ENCODE peak calls at places on chromosomes 16 and 17, in five cellular contexts. One of them, this sample, is unnamed.

GRCh38 chr16:48704710-48705109 is 94.7 kb upstream of the N4BP1 start:
- DNase-seq in IMR-90: no peak
- DNase-seq in sigmoid colon: no peak
- DNase-seq in trophoblast cell: no peak
- DNase-seq in substantia nigra: no peak
- DNase-seq in this sample: no peak

GRCh38 chr16:10862432-10862831 is 14.6 kb upstream of the CIITA start:
- DNase-seq in IMR-90: peak; percentile 54
- DNase-seq in sigmoid colon: peak; percentile 78
- DNase-seq in trophoblast cell: peak; percentile 41
- DNase-seq in substantia nigra: no peak
- DNase-seq in this sample: peak; percentile 81

GRCh38 chr16:52372313-52372712 is 174.6 kb downstream of the TOX3 start:
- DNase-seq in IMR-90: no peak
- DNase-seq in sigmoid colon: no peak
- DNase-seq in trophoblast cell: no peak
- DNase-seq in substantia nigra: no peak
- DNase-seq in this sample: no peak

GRCh38 chr17:68906638-68907037 is 48.6 kb downstream of the ABCA8 start:
- DNase-seq in IMR-90: peak; percentile 21
- DNase-seq in sigmoid colon: no peak
- DNase-seq in trophoblast cell: peak; percentile 7
- DNase-seq in substantia nigra: no peak
- DNase-seq in this sample: no peak

GRCh38 chr16:79320956-79321355 is 279.6 kb downstream of the MAF start:
- DNase-seq in IMR-90: no peak
- DNase-seq in sigmoid colon: no peak
- DNase-seq in trophoblast cell: no peak
- DNase-seq in substantia nigra: no peak
- DNase-seq in this sample: no peak

GRCh38 chr16:15973997-15974396 is 24.6 kb downstream of the ABCC1 start:
- DNase-seq in IMR-90: no peak
- DNase-seq in sigmoid colon: no peak
- DNase-seq in trophoblast cell: no peak
- DNase-seq in substantia nigra: no peak
- DNase-seq in this sample: no peak

GRCh38 chr17:62085511-62086408 is 20.7 kb upstream of the MED13 start:
- DNase-seq in IMR-90: peak; percentile 62
- DNase-seq in sigmoid colon: no peak
- DNase-seq in trophoblast cell: no peak
- DNase-seq in substantia nigra: no peak
- DNase-seq in this sample: no peak

GRCh38 chr17:61409301-61410099 is 9.9 kb downstream of the TBX2 start:
- DNase-seq in IMR-90: peak; percentile 78
- DNase-seq in sigmoid colon: peak; percentile 68
- DNase-seq in trophoblast cell: peak; percentile 81
- DNase-seq in substantia nigra: no peak
- DNase-seq in this sample: peak; percentile 83

GRCh38 chr16:13919683-13920509 is at the start of gene ERCC4:
- DNase-seq in IMR-90: peak; percentile 98
- DNase-seq in sigmoid colon: peak; percentile 100
- DNase-seq in trophoblast cell: peak; percentile 100
- DNase-seq in substantia nigra: peak; percentile 99
- DNase-seq in this sample: peak; percentile 99

DNA sequence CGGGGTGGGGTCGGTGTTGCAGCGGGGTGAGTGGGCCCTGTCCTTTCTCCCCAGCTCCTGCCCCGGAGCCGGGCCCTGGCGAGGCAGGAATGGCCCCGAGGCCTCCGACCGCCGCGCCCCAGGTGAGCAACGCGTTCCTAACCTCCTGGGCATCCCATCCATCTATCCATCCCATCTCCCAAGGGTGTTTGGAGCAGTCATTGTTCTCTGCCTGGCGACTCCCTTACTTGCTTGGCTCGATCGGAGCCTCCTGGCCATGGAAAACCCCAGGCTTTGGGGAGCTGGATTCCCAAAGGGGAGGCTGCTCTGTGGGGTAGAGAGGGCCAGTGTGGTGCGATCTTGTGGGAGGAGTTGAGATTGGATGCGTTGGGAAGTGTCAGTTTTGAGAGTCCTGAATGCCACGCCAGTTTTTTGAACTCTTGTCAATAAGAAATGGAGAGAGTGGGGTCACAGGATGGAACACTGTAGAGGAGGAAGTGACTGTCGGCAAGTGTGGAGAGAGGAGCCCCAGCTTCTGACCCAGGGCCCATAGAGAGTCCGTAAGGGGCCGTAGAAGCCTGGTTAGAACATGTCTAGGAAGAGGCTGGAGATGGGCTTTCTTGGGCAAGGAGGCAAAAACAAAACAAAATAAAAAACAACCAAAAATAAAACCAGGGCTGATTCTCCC is 746 bp downstream of the ZFP90 start:
- DNase-seq in IMR-90: no peak
- DNase-seq in sigmoid colon: no peak
- DNase-seq in trophoblast cell: peak; percentile 14
- DNase-seq in substantia nigra: peak; percentile 2
- DNase-seq in this sample: no peak
- H3K27ac ChIP-seq in IMR-90: peak overlapping the region; percentile 70
- H3K27ac ChIP-seq in sigmoid colon: peak overlapping the region; percentile 80
- H3K27ac ChIP-seq in trophoblast cell: no peak overlapping the region
- H3K27ac ChIP-seq in substantia nigra: peak overlapping the region; percentile 47
- H3K27ac ChIP-seq in this sample: peak overlapping the region; percentile 85

GRCh38 chr16:27318399-27319256 is 4.9 kb downstream of the IL4R start:
- DNase-seq in IMR-90: peak; percentile 48
- DNase-seq in sigmoid colon: peak; percentile 77
- DNase-seq in trophoblast cell: peak; percentile 63
- DNase-seq in substantia nigra: no peak
- DNase-seq in this sample: peak; percentile 84

GRCh38 chr16:27319257-27319965 is 5.6 kb downstream of the IL4R start:
- DNase-seq in IMR-90: no peak
- DNase-seq in sigmoid colon: peak; percentile 51
- DNase-seq in trophoblast cell: no peak
- DNase-seq in substantia nigra: no peak
- DNase-seq in this sample: no peak

GRCh38 chr16:27317320-27317719 is 3.5 kb downstream of the IL4R start:
- DNase-seq in IMR-90: no peak
- DNase-seq in sigmoid colon: peak; percentile 68
- DNase-seq in trophoblast cell: no peak
- DNase-seq in substantia nigra: no peak
- DNase-seq in this sample: no peak

GRCh38 chr16:27316038-27316680 is 2.4 kb downstream of the IL4R start:
- DNase-seq in IMR-90: no peak
- DNase-seq in sigmoid colon: peak; percentile 67
- DNase-seq in trophoblast cell: no peak
- DNase-seq in substantia nigra: no peak
- DNase-seq in this sample: no peak

DNA sequence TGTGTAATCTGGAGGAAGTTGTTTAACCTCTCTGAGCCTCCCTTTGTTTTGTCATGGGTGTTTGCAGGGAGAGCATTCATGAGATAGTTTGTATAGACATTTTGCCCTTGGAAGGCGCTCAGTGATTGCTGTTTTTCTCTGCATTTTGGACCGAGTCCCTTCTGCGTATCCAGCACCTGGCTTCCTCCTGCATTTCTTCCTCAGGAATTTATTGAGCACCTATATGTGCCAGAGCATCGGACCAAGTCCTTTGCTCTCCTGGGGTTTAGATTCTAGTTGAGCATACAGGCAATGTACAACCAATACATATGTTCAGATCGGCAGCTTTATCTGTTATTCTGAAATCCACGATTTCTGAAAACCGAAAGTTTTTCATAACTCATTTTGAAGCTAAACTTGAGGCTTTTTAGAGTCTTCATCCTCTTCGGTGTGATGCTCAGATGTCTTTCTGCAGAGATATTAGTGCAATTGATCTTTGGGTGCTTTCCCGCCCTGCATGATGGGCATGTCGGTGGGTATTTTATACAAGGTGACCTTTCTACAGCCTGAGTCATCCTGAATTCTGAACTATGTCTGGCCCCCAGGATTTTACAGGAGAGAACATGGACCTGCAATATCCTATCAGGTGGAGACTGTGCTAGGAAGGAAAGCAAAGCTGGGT is 4.1 kb downstream of the IL4R start:
- DNase-seq in IMR-90: no peak
- DNase-seq in sigmoid colon: peak; percentile 24
- DNase-seq in trophoblast cell: no peak
- DNase-seq in substantia nigra: no peak
- DNase-seq in this sample: no peak
- H3K27ac ChIP-seq in IMR-90: peak overlapping the region; percentile 71
- H3K27ac ChIP-seq in sigmoid colon: peak overlapping the region; percentile 99
- H3K27ac ChIP-seq in trophoblast cell: no peak overlapping the region
- H3K27ac ChIP-seq in substantia nigra: no peak overlapping the region
- H3K27ac ChIP-seq in this sample: peak overlapping the region; percentile 99

GRCh38 chr16:4239682-4240175 is 2.2 kb downstream of the SRL start:
- DNase-seq in IMR-90: no peak
- DNase-seq in sigmoid colon: no peak
- DNase-seq in trophoblast cell: no peak
- DNase-seq in substantia nigra: no peak
- DNase-seq in this sample: no peak
- H3K27ac ChIP-seq in IMR-90: no peak overlapping the region
- H3K27ac ChIP-seq in sigmoid colon: no peak overlapping the region
- H3K27ac ChIP-seq in trophoblast cell: no peak overlapping the region
- H3K27ac ChIP-seq in substantia nigra: no peak overlapping the region
- H3K27ac ChIP-seq in this sample: peak overlapping the region; percentile 24

GRCh38 chr17:82242698-82242976 is 13.8 kb downstream of the SLC16A3 start:
- DNase-seq in IMR-90: no peak
- DNase-seq in sigmoid colon: peak; percentile 69
- DNase-seq in trophoblast cell: peak; percentile 32
- DNase-seq in substantia nigra: no peak
- DNase-seq in this sample: no peak

GRCh38 chr17:82244413-82245140 is 15.7 kb downstream of the SLC16A3 start:
- DNase-seq in IMR-90: no peak
- DNase-seq in sigmoid colon: peak; percentile 69
- DNase-seq in trophoblast cell: peak; percentile 42
- DNase-seq in substantia nigra: no peak
- DNase-seq in this sample: no peak

GRCh38 chr17:82241926-82242697 is 13.3 kb downstream of the SLC16A3 start:
- DNase-seq in IMR-90: no peak
- DNase-seq in sigmoid colon: peak; percentile 84
- DNase-seq in trophoblast cell: peak; percentile 18
- DNase-seq in substantia nigra: no peak
- DNase-seq in this sample: no peak

GRCh38 chr17:82243648-82244412 is 15.0 kb downstream of the SLC16A3 start:
- DNase-seq in IMR-90: no peak
- DNase-seq in sigmoid colon: peak; percentile 53
- DNase-seq in trophoblast cell: peak; percentile 15
- DNase-seq in substantia nigra: no peak
- DNase-seq in this sample: no peak

GRCh38 chr17:82242977-82243647 is 14.3 kb downstream of the SLC16A3 start:
- DNase-seq in IMR-90: peak; percentile 83
- DNase-seq in sigmoid colon: peak; percentile 95
- DNase-seq in trophoblast cell: peak; percentile 36
- DNase-seq in substantia nigra: peak; percentile 58
- DNase-seq in this sample: peak; percentile 92
- H3K27ac ChIP-seq in IMR-90: peak overlapping the region; percentile 4
- H3K27ac ChIP-seq in sigmoid colon: peak overlapping the region; percentile 86
- H3K27ac ChIP-seq in trophoblast cell: no peak overlapping the region
- H3K27ac ChIP-seq in substantia nigra: peak overlapping the region; percentile 46
- H3K27ac ChIP-seq in this sample: peak overlapping the region; percentile 84

GRCh38 chr17:55750750-55751641 is at the start of gene PCTP:
- DNase-seq in IMR-90: peak; percentile 87
- DNase-seq in sigmoid colon: peak; percentile 97
- DNase-seq in trophoblast cell: peak; percentile 97
- DNase-seq in substantia nigra: peak; percentile 71
- DNase-seq in this sample: peak; percentile 97
- H3K27ac ChIP-seq in IMR-90: peak within 1 kb of the TSS; percentile 71
- H3K27ac ChIP-seq in sigmoid colon: peak within 1 kb of the TSS; percentile 88
- H3K27ac ChIP-seq in trophoblast cell: peak within 1 kb of the TSS; percentile 91
- H3K27ac ChIP-seq in substantia nigra: peak within 1 kb of the TSS; percentile 66
- H3K27ac ChIP-seq in this sample: peak within 1 kb of the TSS; percentile 88

DNA sequence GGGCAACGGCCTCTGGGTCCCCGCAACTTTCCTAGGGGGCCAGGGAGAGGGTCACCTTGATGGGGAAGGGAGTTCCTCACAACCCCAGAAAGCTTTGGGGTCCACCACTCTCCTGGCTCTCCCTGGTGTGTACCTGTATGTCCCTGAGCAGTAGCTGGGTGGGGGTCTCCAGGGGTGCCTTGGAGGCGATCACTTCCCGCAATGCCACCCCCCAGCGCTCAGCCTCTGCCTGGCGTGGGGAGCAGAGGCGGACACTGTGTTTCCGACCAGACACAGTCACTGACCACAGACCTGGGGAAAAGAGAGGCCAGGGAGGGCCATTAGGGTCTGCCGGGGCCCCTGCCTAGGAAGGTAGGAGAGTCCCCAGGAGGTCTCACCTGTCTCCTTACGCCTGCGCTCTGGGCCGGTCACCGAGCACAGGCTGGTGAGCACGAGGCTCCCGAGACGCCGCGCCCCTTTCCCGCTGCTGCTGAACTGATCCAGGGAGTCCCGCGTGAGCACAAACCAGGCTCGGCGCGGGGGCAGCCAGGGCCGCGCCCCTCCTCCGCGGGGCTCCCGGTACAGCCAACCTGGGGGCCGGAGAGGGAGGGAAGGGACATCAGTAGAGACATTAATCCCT is 3.4 kb downstream of the PLEKHH3 start:
- DNase-seq in IMR-90: no peak
- DNase-seq in sigmoid colon: no peak
- DNase-seq in trophoblast cell: no peak
- DNase-seq in substantia nigra: no peak
- DNase-seq in this sample: no peak
- H3K27ac ChIP-seq in IMR-90: no peak overlapping the region
- H3K27ac ChIP-seq in sigmoid colon: peak overlapping the region; percentile 99
- H3K27ac ChIP-seq in trophoblast cell: no peak overlapping the region
- H3K27ac ChIP-seq in substantia nigra: no peak overlapping the region
- H3K27ac ChIP-seq in this sample: peak overlapping the region; percentile 87

GRCh38 chr17:1100382-1100781 is 79.4 kb downstream of the ABR start:
- DNase-seq in IMR-90: no peak
- DNase-seq in sigmoid colon: no peak
- DNase-seq in trophoblast cell: no peak
- DNase-seq in substantia nigra: no peak
- DNase-seq in this sample: no peak

GRCh38 chr17:1108560-1108809 is 71.3 kb downstream of the ABR start:
- DNase-seq in IMR-90: no peak
- DNase-seq in sigmoid colon: no peak
- DNase-seq in trophoblast cell: no peak
- DNase-seq in substantia nigra: no peak
- DNase-seq in this sample: no peak

GRCh38 chr17:1107777-1108559 is 71.8 kb downstream of the ABR start:
- DNase-seq in IMR-90: no peak
- DNase-seq in sigmoid colon: no peak
- DNase-seq in trophoblast cell: no peak
- DNase-seq in substantia nigra: no peak
- DNase-seq in this sample: no peak

GRCh38 chr17:1107083-1107776 is 72.6 kb downstream of the ABR start:
- DNase-seq in IMR-90: no peak
- DNase-seq in sigmoid colon: no peak
- DNase-seq in trophoblast cell: no peak
- DNase-seq in substantia nigra: no peak
- DNase-seq in this sample: no peak

GRCh38 chr17:1104222-1104621 is 75.6 kb downstream of the ABR start:
- DNase-seq in IMR-90: no peak
- DNase-seq in sigmoid colon: no peak
- DNase-seq in trophoblast cell: no peak
- DNase-seq in substantia nigra: no peak
- DNase-seq in this sample: no peak
- H3K27ac ChIP-seq in IMR-90: no peak overlapping the region
- H3K27ac ChIP-seq in sigmoid colon: no peak overlapping the region
- H3K27ac ChIP-seq in trophoblast cell: no peak overlapping the region
- H3K27ac ChIP-seq in substantia nigra: no peak overlapping the region
- H3K27ac ChIP-seq in this sample: no peak overlapping the region